ENCODE peak calls at places on chromosomes 13 and 19, in seven cellular contexts. R, Q, Z, Y, J, W and S are unnamed samples.

GRCh38 chr19:12665646-12666304 is 767 bp downstream of the MAN2B1 start:
- DNase-seq in R (no peak), Q (no peak), Z (no peak), Y (no peak), J (no peak), W (no peak), S (no peak)

GRCh38 chr13:110882972-110883371 is 31.9 kb downstream of the ANKRD10 start:
- DNase-seq in R (no peak), Q (no peak), Z (no peak), Y (no peak), J (no peak), W (no peak), S (no peak)

GRCh38 chr13:111431241-111431640 is 110.8 kb downstream of the TEX29 start:
- DNase-seq in R (no peak), Q (no peak), Z (no peak), Y (no peak), J (no peak), W (no peak), S (no peak)

GRCh38 chr19:29483944-29484581 is 41.7 kb upstream of the VSTM2B start:
- DNase-seq in R (no peak), Q (no peak), Z (no peak), Y (no peak), J (no peak), W (no peak), S (no peak)

GRCh38 chr13:87124785-87125074 is 546.4 kb upstream of the SLITRK5 start:
- DNase-seq in R (no peak), Q (no peak), Z (no peak), Y (no peak), J (no peak), W (no peak), S (no peak)

GRCh38 chr13:72041165-72041564 is 174.2 kb upstream of the DACH1 start:
- DNase-seq in R (no peak), Q (no peak), Z (no peak), Y (no peak), J (no peak), W (no peak), S (no peak)

GRCh38 chr19:2327773-2328400 is 499 bp downstream of the LSM7 start:
- DNase-seq in R (no peak), Q (peak; percentile 50), Z (peak; percentile 41), Y (peak; percentile 84), J (peak; percentile 48), W (no peak), S (no peak)

GRCh38 chr19:51064534-51065220 is at the start of gene KLK13:
- DNase-seq in R (peak; percentile 30), Q (no peak), Z (peak; percentile 87), Y (no peak), J (no peak), W (peak; percentile 14), S (no peak)

DNA sequence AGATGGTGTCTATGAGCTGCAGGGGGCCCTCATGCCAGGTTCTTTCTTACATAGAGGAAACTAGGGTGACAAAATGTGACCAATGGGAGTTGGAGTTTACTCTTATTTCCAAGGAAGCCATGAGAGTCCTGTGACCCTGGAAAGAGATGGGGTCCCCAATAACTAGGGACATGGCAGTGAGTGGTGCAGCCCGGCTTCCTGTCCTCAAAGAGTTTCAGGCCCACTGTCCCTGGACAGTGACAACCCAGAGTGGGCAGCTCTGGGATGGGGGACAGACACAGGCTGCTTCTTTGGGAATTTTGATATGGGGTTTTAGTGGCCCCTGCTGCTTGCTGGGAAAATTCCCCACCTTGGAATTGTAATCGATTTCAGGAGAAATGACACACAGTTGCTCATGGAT is 8.4 kb upstream of the IGFL1 start:
- DNase-seq in R (no peak), Q (no peak), Z (no peak), Y (no peak), J (no peak), W (no peak), S (no peak)
- H3K27ac ChIP-seq in R (no peak overlapping the region), Q (no peak overlapping the region), Z (no peak overlapping the region), Y (no peak overlapping the region), J (no peak overlapping the region), W (peak overlapping the region; percentile 80), S (no peak overlapping the region)

GRCh38 chr19:45477216-45477615 is 9.4 kb downstream of the FOSB start:
- DNase-seq in R (no peak), Q (no peak), Z (no peak), Y (no peak), J (no peak), W (no peak), S (no peak)
- H3K4me3 ChIP-seq in R (peak overlapping the region; percentile 66), Q (no peak overlapping the region), Z (no peak overlapping the region), Y (no peak overlapping the region), J (no peak overlapping the region), W (no peak overlapping the region), S (no peak overlapping the region)

GRCh38 chr13:100588350-100589177 is at the start of gene GGACT:
- DNase-seq in R (peak; percentile 77), Q (peak; percentile 66), Z (peak; percentile 82), Y (peak; percentile 48), J (peak; percentile 27), W (peak; percentile 70), S (peak; percentile 68)
- H3K4me1 ChIP-seq in R (no peaks in the 10 kb centered on the region), Q (peaks cover 7% of the 10 kb centered on the region), Z (peaks cover 16% of the 10 kb centered on the region), Y (peaks cover 18% of the 10 kb centered on the region), J (no peaks in the 10 kb centered on the region), W (peaks cover 9% of the 10 kb centered on the region), S (peaks cover 2% of the 10 kb centered on the region)

GRCh38 chr13:93147293-93147645 is 79.3 kb upstream of the GPC6 start:
- DNase-seq in R (no peak), Q (no peak), Z (no peak), Y (no peak), J (no peak), W (no peak), S (no peak)

GRCh38 chr13:93147946-93148345 is 78.7 kb upstream of the GPC6 start:
- DNase-seq in R (no peak), Q (no peak), Z (no peak), Y (no peak), J (no peak), W (no peak), S (no peak)

GRCh38 chr13:93144031-93144430 is 82.6 kb upstream of the GPC6 start:
- DNase-seq in R (no peak), Q (no peak), Z (no peak), Y (no peak), J (no peak), W (no peak), S (no peak)

GRCh38 chr13:93145199-93145598 is 81.4 kb upstream of the GPC6 start:
- DNase-seq in R (no peak), Q (no peak), Z (no peak), Y (no peak), J (no peak), W (no peak), S (peak; percentile 11)

GRCh38 chr13:93146584-93147292 is 79.9 kb upstream of the GPC6 start:
- DNase-seq in R (no peak), Q (no peak), Z (no peak), Y (no peak), J (peak; percentile 30), W (peak; percentile 18), S (no peak)
- H3K27ac ChIP-seq in R (no peak overlapping the region), Q (no peak overlapping the region), Z (no peak overlapping the region), Y (no peak overlapping the region), J (no peak overlapping the region), W (no peak overlapping the region), S (no peak overlapping the region)

DNA sequence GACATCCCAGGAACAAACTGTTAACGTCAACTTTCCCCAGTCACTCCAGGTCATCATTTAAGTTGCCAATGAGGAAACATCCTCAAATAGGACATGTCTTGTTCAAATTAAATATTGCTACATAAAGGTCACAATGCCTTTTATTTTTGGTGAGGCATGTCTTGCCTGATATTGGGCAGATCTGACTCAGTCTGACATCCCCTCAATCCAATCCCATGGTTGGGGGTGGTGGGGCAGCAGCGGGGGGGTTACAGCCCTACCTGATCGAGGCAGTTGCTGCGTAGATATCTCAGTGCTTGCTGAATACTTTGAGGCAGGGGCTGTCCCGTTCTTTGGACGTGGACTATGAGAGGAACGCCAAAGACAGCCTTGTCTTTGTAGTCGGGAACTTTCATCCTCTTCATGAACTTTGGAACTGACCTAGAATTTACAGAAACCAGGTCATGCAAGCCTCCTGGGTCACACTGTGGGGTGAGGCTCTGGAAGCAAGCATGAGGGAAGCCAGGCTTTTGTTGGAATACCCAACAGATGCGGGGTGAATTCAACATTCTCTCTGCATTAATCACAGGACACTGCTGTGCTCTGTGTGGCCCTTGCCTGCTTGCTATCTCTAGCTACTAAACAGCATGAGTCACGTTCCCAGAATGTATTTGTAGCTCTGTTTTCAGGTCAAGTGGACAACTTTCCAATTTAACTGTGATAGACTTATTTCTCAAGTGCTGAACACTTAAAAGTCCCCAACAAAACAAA is 109.8 kb downstream of the KL start:
- DNase-seq in R (peak; percentile 60), Q (no peak), Z (peak; percentile 39), Y (peak; percentile 89), J (peak; percentile 90), W (peak; percentile 88), S (peak; percentile 13)
- H3K4me3 ChIP-seq in R (peak overlapping the region; percentile 31), Q (no peak overlapping the region), Z (no peak overlapping the region), Y (no peak overlapping the region), J (no peak overlapping the region), W (no peak overlapping the region), S (no peak overlapping the region)

GRCh38 chr19:38268539-38268938 is 4.2 kb downstream of the SPINT2 start:
- DNase-seq in R (no peak), Q (no peak), Z (peak; percentile 58), Y (no peak), J (no peak), W (no peak), S (no peak)
- H3K4me1 ChIP-seq in R (peaks cover 8% of the 10 kb centered on the region), Q (peaks cover 14% of the 10 kb centered on the region), Z (peaks cover 81% of the 10 kb centered on the region), Y (peaks cover 25% of the 10 kb centered on the region), J (peaks cover 67% of the 10 kb centered on the region), W (peaks cover 40% of the 10 kb centered on the region), S (peaks cover 3% of the 10 kb centered on the region)

GRCh38 chr13:99768986-99769385 is 202.6 kb downstream of the ZIC5 start:
- DNase-seq in R (no peak), Q (no peak), Z (no peak), Y (no peak), J (no peak), W (no peak), S (no peak)

GRCh38 chr13:99765869-99766268 is 205.7 kb downstream of the ZIC5 start:
- DNase-seq in R (no peak), Q (no peak), Z (no peak), Y (no peak), J (no peak), W (no peak), S (no peak)

GRCh38 chr13:99766641-99767045 is 204.9 kb downstream of the ZIC5 start:
- DNase-seq in R (no peak), Q (no peak), Z (no peak), Y (no peak), J (no peak), W (no peak), S (peak; percentile 68)
- H3K27ac ChIP-seq in R (no peak overlapping the region), Q (no peak overlapping the region), Z (no peak overlapping the region), Y (no peak overlapping the region), J (no peak overlapping the region), W (no peak overlapping the region), S (no peak overlapping the region)

GRCh38 chr19:18942692-18943091 is 1.7 kb upstream of the HOMER3 start:
- DNase-seq in R (no peak), Q (no peak), Z (no peak), Y (no peak), J (no peak), W (no peak), S (no peak)
- H3K4me3 ChIP-seq in R (no peak overlapping the region), Q (no peak overlapping the region), Z (no peak overlapping the region), Y (no peak overlapping the region), J (no peak overlapping the region), W (no peak overlapping the region), S (no peak overlapping the region)